ENCODE peak calls at places on chromosomes 4 and X, in five cellular contexts. K, P, T, S and Y are unnamed samples.
A peak's percentile ranks its signal among the peaks of the same experiment; 100 is the strongest.

GRCh38 chrX:123422875-123423274 is 238.8 kb downstream of the GRIA3 start:
- DNase-seq in P (no peak), T (no peak), K (peak; percentile 3), S (no peak), Y (no peak)

GRCh38 chr4:101994247-101994775 is 203.8 kb downstream of the BANK1 start:
- DNase-seq in T (no peak), P (no peak), S (no peak), K (no peak), Y (no peak)

GRCh38 chr4:169791527-169792156 is 33.9 kb upstream of the HPF1 start:
- DNase-seq in P (peak; percentile 50), S (peak; percentile 17), T (peak; percentile 29), K (peak; percentile 37), Y (no peak)

GRCh38 chrX:29634516-29634915 is 580.8 kb upstream of the MAGEB2 start:
- DNase-seq in P (no peak), T (no peak), K (no peak), S (no peak), Y (no peak)

GRCh38 chr4:8908206-8908893 is 36.7 kb upstream of the HMX1 start:
- DNase-seq in K (no peak), P (no peak), S (no peak), T (peak; percentile 15), Y (peak; percentile 67)

GRCh38 chr4:138241281-138242075 is 671 bp downstream of the SLC7A11 start:
- DNase-seq in S (no peak), K (no peak), T (no peak), P (peak; percentile 66), Y (no peak)

GRCh38 chr4:119690871-119691270 is 62.3 kb upstream of the PDE5A start:
- DNase-seq in K (no peak), T (no peak), S (no peak), P (no peak), Y (no peak)

GRCh38 chr4:128159967-128160366 is 98.9 kb downstream of the LARP1B start:
- DNase-seq in P (peak; percentile 64), T (no peak), S (no peak), K (no peak), Y (no peak)

GRCh38 chr4:566508-567295 is 9.4 kb downstream of the TMEM271 start:
- DNase-seq in S (no peak), K (peak; percentile 11), P (no peak), T (no peak), Y (peak; percentile 37)

GRCh38 chr4:154807042-154807630 is 26.1 kb downstream of the RBM46 start:
- DNase-seq in P (no peak), T (no peak), S (no peak), K (no peak), Y (no peak)

GRCh38 chr4:5863461-5864113 is 29.3 kb downstream of the CRMP1 start:
- DNase-seq in S (no peak), T (no peak), P (peak; percentile 16), K (peak; percentile 30), Y (no peak)

GRCh38 chrX:2272337-2272736 is 228.4 kb downstream of the DHRSX start:
- DNase-seq in P (no peak), K (no peak), S (no peak), T (no peak), Y (no peak)

GRCh38 chr4:142532054-142532453 is 314.0 kb downstream of the INPP4B start:
- DNase-seq in P (no peak), S (no peak), T (no peak), K (no peak), Y (no peak)

GRCh38 chr4:13248621-13249298 is 235.4 kb downstream of the RAB28 start:
- DNase-seq in S (no peak), K (no peak), T (no peak), P (peak; percentile 97), Y (no peak)

GRCh38 chr4:109548655-109549054 is 11.4 kb upstream of the MCUB start:
- DNase-seq in K (no peak), T (peak; percentile 31), P (peak; percentile 44), S (no peak), Y (no peak)

DNA sequence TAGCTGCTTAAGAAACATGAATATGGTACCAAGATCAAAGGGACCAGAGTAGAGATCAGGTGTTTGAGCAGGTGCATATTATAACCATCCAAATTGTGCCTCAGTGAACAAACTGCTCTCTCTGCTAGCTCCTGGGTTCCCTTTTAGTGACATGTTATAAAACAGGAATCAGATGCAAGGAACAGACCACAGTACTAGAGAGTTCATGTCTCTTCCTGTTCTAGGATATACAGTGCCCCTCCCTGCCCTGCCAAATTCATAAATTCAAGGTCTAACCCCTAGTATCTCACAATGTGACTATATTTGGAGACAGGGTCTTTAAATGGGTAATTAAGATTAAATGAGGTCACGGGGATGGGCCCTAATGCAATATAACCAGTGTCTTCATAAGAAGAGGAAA is 82.7 kb downstream of the RBM47 start:
- DNase-seq in T (no peak), K (no peak), S (no peak), P (no peak), Y (no peak)
- H3K27ac ChIP-seq in T (no peak overlapping the region), K (peak overlapping the region; percentile 48), S (no peak overlapping the region), P (no peak overlapping the region), Y (peak overlapping the region; percentile 88)

DNA sequence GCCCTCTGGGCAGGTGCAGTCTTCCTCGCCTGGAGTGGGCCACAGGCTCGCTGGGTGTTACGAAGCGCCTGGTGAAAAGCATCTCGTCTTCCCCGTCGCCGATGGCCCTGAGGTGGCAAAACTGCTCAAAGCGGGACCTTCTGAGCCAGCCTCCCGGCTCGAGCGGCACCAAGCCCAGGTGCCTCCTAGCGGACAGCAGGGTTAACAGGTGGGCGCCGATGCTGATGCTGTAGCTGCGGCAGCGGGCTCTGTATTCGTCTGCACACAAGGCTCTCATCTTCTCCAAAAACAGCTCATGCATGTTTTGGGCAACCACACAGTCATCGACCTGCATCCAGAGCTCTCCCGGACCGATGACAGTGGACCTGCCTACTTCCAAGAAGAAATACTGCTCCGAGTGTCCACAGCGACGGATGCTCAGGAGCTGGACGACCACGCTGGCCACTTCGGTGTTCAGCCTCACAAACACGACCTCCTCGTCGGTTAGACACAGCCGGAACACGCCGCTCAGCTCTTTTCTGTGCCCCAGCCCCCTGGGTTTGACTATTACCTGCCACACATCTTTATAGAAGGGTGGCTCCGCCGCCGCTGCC is 1.2 kb downstream of the IRS4 start:
- DNase-seq in P (no peak), K (peak; percentile 49), S (no peak), T (no peak), Y (peak; percentile 69)
- H3K4me3 ChIP-seq in P (no peak overlapping the region), K (peak overlapping the region; percentile 47), S (peak overlapping the region; percentile 89), T (no peak overlapping the region), Y (no peak overlapping the region)

DNA sequence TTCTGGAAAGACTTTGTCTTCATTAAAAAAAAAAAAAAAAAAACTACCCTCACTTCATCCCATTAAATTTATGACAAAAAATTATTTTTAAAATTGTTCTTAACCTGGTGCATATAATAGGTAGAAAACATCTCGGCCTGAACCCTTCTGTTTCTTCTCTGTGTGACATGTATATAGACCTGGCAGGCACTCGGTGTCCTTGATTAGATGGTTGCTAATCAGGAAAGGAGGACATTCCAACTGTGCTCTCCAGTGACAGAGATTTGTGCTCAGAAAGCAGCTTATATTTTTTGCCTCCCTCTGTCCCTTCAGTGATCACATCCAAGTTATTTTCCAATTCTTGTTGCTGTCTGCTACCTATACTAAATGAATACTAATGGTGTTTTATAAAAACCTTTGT is 355.6 kb downstream of the CBLL2 start:
- DNase-seq in S (no peak), P (no peak), K (no peak), T (no peak), Y (no peak)
- H3K27ac ChIP-seq in S (no peak overlapping the region), P (no peak overlapping the region), K (no peak overlapping the region), T (peak overlapping the region; percentile 38), Y (no peak overlapping the region)

DNA sequence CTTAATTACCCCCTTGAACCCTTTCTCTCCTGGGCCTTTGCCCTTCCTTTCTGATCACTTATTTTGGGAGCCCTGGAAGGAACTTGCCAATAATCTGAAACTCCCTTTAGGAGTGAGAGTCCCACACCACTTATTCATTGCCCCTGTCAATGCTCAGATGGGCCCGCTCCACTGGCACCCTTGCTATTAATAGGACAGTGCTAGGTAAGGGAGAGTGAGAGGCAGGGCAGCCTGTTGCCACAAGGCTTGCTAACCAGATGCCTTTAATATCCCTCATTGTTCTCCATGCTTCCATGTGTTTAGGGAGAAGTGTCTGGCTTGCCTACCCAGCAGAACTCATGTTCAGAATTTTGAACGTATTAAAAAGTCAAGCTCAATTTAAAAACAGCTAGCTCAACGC is 1.7 kb upstream of the NHS start:
- DNase-seq in T (peak; percentile 33), S (no peak), P (no peak), K (no peak), Y (no peak)
- H3K4me3 ChIP-seq in T (no peak overlapping the region), S (no peak overlapping the region), P (no peak overlapping the region), K (no peak overlapping the region), Y (no peak overlapping the region)

DNA sequence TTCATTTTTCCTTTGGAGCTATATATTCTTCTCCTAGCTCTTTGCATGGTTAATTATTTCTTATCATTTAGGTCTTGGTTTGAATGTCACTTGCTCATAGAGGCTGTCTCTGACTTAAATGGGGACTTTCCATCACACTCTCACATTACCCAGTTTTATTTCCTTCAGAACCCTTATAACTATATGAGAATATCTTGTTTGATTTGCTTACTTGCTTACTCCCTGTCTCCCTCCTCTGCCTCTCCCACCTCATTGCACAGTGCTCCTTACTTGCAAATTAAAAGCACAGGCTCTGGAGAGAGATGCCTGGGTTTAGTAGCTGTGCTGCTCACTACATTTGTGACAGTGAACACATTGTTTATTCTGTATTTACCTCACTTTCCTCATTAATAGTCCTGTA is 174.6 kb downstream of the SOWAHB start:
- DNase-seq in S (no peak), P (no peak), T (no peak), K (no peak), Y (no peak)
- H3K27ac ChIP-seq in S (no peak overlapping the region), P (peak overlapping the region; percentile 2), T (no peak overlapping the region), K (peak overlapping the region; percentile 6), Y (no peak overlapping the region)

GRCh38 chr4:22514431-22514830 is 1.4 kb downstream of the ADGRA3 start:
- DNase-seq in T (no peak), P (no peak), K (no peak), S (no peak), Y (no peak)

GRCh38 chr4:22514001-22514400 is 1.9 kb downstream of the ADGRA3 start:
- DNase-seq in T (no peak), P (peak; percentile 70), S (no peak), K (peak; percentile 6), Y (no peak)

GRCh38 chr4:22512306-22512705 is 3.6 kb downstream of the ADGRA3 start:
- DNase-seq in K (no peak), S (no peak), P (no peak), T (no peak), Y (no peak)

GRCh38 chr4:22515888-22516541 is at the start of gene ADGRA3:
- DNase-seq in P (peak; percentile 41), K (peak; percentile 50), T (peak; percentile 88), S (no peak), Y (peak; percentile 93)

GRCh38 chr4:22515145-22515887 is 550 bp downstream of the ADGRA3 start:
- DNase-seq in T (peak; percentile 75), K (peak; percentile 74), P (peak; percentile 50), S (no peak), Y (peak; percentile 86)
- H3K4me3 ChIP-seq in T (peak overlapping the region; percentile 67), K (peak overlapping the region; percentile 71), P (peak overlapping the region; percentile 57), S (peak overlapping the region; percentile 99), Y (peak overlapping the region; percentile 82)